ENCODE peak calls at places on chromosomes 4 and X, in four cellular contexts. One of them, this sample, is unnamed.

GRCh38 chr4:149110499-149110898 is 668.3 kb upstream of the NR3C2 start:
- DNase-seq in left lung: no peak
- DNase-seq in fibroblast of mammary gland: no peak
- DNase-seq in fibroblast of pulmonary artery: no peak
- DNase-seq in this sample: no peak

GRCh38 chr4:55609393-55609821 is 17.4 kb upstream of the PDCL2 start:
- DNase-seq in fibroblast of mammary gland: peak
- DNase-seq in left lung: no peak
- DNase-seq in fibroblast of pulmonary artery: peak
- DNase-seq in this sample: peak

GRCh38 chr4:169412046-169412445 is 141.3 kb upstream of the SH3RF1 start:
- DNase-seq in left lung: no peak
- DNase-seq in fibroblast of pulmonary artery: no peak
- DNase-seq in fibroblast of mammary gland: no peak
- DNase-seq in this sample: no peak

GRCh38 chr4:182306792-182307507 is 63.7 kb downstream of the TENM3 start:
- DNase-seq in left lung: no peak
- DNase-seq in fibroblast of pulmonary artery: no peak
- DNase-seq in fibroblast of mammary gland: peak
- DNase-seq in this sample: peak

GRCh38 chr4:118981839-118982381 is 93.3 kb downstream of the SYNPO2 start:
- DNase-seq in fibroblast of mammary gland: peak
- DNase-seq in left lung: peak
- DNase-seq in fibroblast of pulmonary artery: peak
- DNase-seq in this sample: peak

GRCh38 chr4:82230310-82230709 is 143.5 kb downstream of the HNRNPD start:
- DNase-seq in fibroblast of mammary gland: no peak
- DNase-seq in left lung: no peak
- DNase-seq in fibroblast of pulmonary artery: peak
- DNase-seq in this sample: no peak

GRCh38 chr4:7646384-7647061 is 211.8 kb upstream of the PSAPL1 start:
- DNase-seq in fibroblast of pulmonary artery: no peak
- DNase-seq in left lung: no peak
- DNase-seq in fibroblast of mammary gland: peak
- DNase-seq in this sample: peak

GRCh38 chr4:179595671-179596410 is 2153.6 kb upstream of the AGA start:
- DNase-seq in fibroblast of pulmonary artery: peak
- DNase-seq in fibroblast of mammary gland: peak
- DNase-seq in left lung: no peak
- DNase-seq in this sample: no peak

GRCh38 chrX:1531106-1531890 is 5.7 kb downstream of the P2RY8 start:
- DNase-seq in left lung: no peak
- DNase-seq in fibroblast of pulmonary artery: no peak
- DNase-seq in fibroblast of mammary gland: no peak
- DNase-seq in this sample: no peak

GRCh38 chr4:17781072-17781830 is at the start of gene FAM184B:
- DNase-seq in left lung: no peak
- DNase-seq in fibroblast of mammary gland: no peak
- DNase-seq in fibroblast of pulmonary artery: no peak
- DNase-seq in this sample: no peak

GRCh38 chr4:52234539-52235174 is 183.6 kb downstream of the SPATA18 start:
- DNase-seq in fibroblast of mammary gland: peak
- DNase-seq in fibroblast of pulmonary artery: peak
- DNase-seq in left lung: no peak
- DNase-seq in this sample: peak

GRCh38 chrX:139804482-139804881 is 96.5 kb upstream of the MCF2 start:
- DNase-seq in fibroblast of mammary gland: no peak
- DNase-seq in left lung: no peak
- DNase-seq in fibroblast of pulmonary artery: no peak
- DNase-seq in this sample: no peak

GRCh38 chr4:3607690-3608514 is 75.7 kb upstream of the LRPAP1 start:
- DNase-seq in left lung: no peak
- DNase-seq in fibroblast of mammary gland: no peak
- DNase-seq in fibroblast of pulmonary artery: no peak
- DNase-seq in this sample: no peak
- H3K4me3 ChIP-seq in left lung: no peak
- H3K4me3 ChIP-seq in fibroblast of mammary gland: no peak
- H3K4me3 ChIP-seq in fibroblast of pulmonary artery: no peak
- H3K4me3 ChIP-seq in this sample: no peak

GRCh38 chr4:99723555-99724450 is 66.2 kb upstream of the C4orf54 start:
- DNase-seq in fibroblast of pulmonary artery: peak
- DNase-seq in fibroblast of mammary gland: peak
- DNase-seq in left lung: peak
- DNase-seq in this sample: peak
- TF ChIP-seq CTCF in fibroblast of pulmonary artery: no peak
- TF ChIP-seq CTCF in fibroblast of mammary gland: peak
- TF ChIP-seq CTCF in left lung: no peak
- TF ChIP-seq CTCF in this sample: no peak

DNA sequence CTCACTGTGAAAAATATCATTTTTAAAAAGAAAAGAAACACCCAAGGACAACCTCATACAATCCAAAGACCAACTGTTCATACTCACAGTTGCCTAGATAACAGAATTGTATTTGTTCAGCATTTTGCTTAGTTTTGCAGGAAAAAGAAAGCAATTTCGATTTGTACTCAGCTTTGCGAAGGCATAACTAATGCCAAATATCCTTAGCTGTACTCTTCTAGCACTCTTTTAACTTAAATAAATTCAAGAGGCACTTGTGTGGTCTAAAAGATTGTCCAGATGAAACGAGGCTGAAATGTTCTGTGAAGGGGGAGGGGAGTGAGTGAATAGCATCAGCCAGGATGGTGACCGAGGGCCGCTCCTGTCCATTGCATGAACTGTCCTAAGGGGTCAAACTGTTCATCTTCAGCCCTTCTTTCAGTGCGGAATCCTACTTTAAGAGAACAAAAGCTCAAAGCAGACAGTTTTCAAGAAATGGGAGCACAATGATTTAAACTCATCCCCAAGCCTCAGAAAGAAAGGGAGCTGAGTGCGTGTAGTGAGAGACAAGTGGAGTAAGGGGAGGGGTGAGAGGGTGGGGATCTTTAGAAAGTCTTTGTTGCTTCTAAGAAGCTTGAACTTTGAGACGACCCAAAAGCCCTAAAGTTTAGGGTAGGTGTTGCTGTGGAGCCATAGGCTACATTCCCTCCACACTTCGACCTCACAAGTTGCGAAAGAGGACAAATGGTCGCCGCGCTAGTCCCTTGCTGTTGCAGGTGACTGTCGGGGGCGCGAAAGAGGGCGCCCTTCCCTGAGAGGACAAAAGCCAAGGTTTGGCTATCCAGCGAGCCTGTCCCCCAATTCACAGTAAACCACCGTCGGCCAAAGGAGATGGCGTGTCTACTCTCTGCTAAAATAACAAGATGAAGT is 4.0 kb upstream of the NEUROG2 start:
- DNase-seq in fibroblast of pulmonary artery: no peak
- DNase-seq in left lung: no peak
- DNase-seq in fibroblast of mammary gland: no peak
- DNase-seq in this sample: no peak
- H3K4me3 ChIP-seq in fibroblast of pulmonary artery: no peak
- H3K4me3 ChIP-seq in left lung: no peak
- H3K4me3 ChIP-seq in fibroblast of mammary gland: no peak
- H3K4me3 ChIP-seq in this sample: no peak

GRCh38 chr4:98932539-98932938 is 3.6 kb upstream of the EIF4E start:
- DNase-seq in fibroblast of pulmonary artery: peak
- DNase-seq in fibroblast of mammary gland: peak
- DNase-seq in left lung: no peak
- DNase-seq in this sample: peak

GRCh38 chr4:98930311-98930865 is 1.5 kb upstream of the EIF4E start:
- DNase-seq in fibroblast of mammary gland: peak
- DNase-seq in left lung: no peak
- DNase-seq in fibroblast of pulmonary artery: no peak
- DNase-seq in this sample: no peak

GRCh38 chr4:98929341-98930267 is 671 bp upstream of the EIF4E start:
- DNase-seq in left lung: peak
- DNase-seq in fibroblast of mammary gland: peak
- DNase-seq in fibroblast of pulmonary artery: peak
- DNase-seq in this sample: peak

GRCh38 chr4:98928131-98928504 is 815 bp downstream of the EIF4E start:
- DNase-seq in fibroblast of pulmonary artery: peak
- DNase-seq in left lung: peak
- DNase-seq in fibroblast of mammary gland: peak
- DNase-seq in this sample: peak

GRCh38 chr4:98928505-98929340 is at the start of gene EIF4E:
- DNase-seq in fibroblast of mammary gland: peak
- DNase-seq in left lung: peak
- DNase-seq in fibroblast of pulmonary artery: peak
- DNase-seq in this sample: peak
- TF ChIP-seq CTCF in fibroblast of mammary gland: peak
- TF ChIP-seq CTCF in left lung: peak
- TF ChIP-seq CTCF in fibroblast of pulmonary artery: peak
- TF ChIP-seq CTCF in this sample: peak

GRCh38 chrX:45619290-45619689 is 418.6 kb upstream of the DIPK2B start:
- DNase-seq in fibroblast of pulmonary artery: peak
- DNase-seq in left lung: no peak
- DNase-seq in fibroblast of mammary gland: peak
- DNase-seq in this sample: peak

DNA sequence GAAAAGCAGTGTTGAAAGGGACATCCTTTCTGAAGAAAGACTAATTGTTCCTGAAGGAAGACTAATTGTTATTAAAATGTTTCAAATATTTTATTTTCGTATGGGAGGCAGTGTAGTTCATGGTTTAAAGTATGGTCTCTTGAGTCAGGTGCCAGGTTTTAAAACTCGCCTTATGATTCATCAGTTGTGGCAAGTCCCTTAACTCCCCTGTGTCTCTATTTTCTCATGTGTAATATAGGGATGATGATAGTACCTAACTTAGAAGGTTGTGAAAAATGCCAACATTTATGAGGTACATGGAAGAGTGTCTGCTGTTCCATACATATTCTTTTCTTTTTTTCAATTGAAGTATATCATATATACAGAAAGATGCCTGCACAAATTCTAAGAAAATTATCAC is 414.2 kb upstream of the DIPK2B start:
- DNase-seq in fibroblast of pulmonary artery: no peak
- DNase-seq in fibroblast of mammary gland: peak
- DNase-seq in left lung: no peak
- DNase-seq in this sample: no peak
- H3K4me3 ChIP-seq in fibroblast of pulmonary artery: no peak
- H3K4me3 ChIP-seq in fibroblast of mammary gland: no peak
- H3K4me3 ChIP-seq in left lung: no peak
- H3K4me3 ChIP-seq in this sample: no peak

GRCh38 chr4:108834787-108835384 is 72.0 kb upstream of the ETNPPL start:
- DNase-seq in left lung: no peak
- DNase-seq in fibroblast of pulmonary artery: peak
- DNase-seq in fibroblast of mammary gland: peak
- DNase-seq in this sample: peak
- TF ChIP-seq CTCF in left lung: peak
- TF ChIP-seq CTCF in fibroblast of pulmonary artery: peak
- TF ChIP-seq CTCF in fibroblast of mammary gland: peak
- TF ChIP-seq CTCF in this sample: peak

GRCh38 chr4:104906274-104906673 is 240.4 kb upstream of the TET2 start:
- DNase-seq in fibroblast of mammary gland: no peak
- DNase-seq in left lung: no peak
- DNase-seq in fibroblast of pulmonary artery: no peak
- DNase-seq in this sample: no peak

GRCh38 chr4:104905546-104905945 is 241.1 kb upstream of the TET2 start:
- DNase-seq in fibroblast of pulmonary artery: no peak
- DNase-seq in left lung: no peak
- DNase-seq in fibroblast of mammary gland: no peak
- DNase-seq in this sample: no peak

GRCh38 chr4:104909376-104909775 is 237.3 kb upstream of the TET2 start:
- DNase-seq in fibroblast of pulmonary artery: no peak
- DNase-seq in fibroblast of mammary gland: no peak
- DNase-seq in left lung: no peak
- DNase-seq in this sample: no peak

GRCh38 chr4:104907074-104907649 is 239.5 kb upstream of the TET2 start:
- DNase-seq in left lung: no peak
- DNase-seq in fibroblast of pulmonary artery: no peak
- DNase-seq in fibroblast of mammary gland: no peak
- DNase-seq in this sample: no peak

DNA sequence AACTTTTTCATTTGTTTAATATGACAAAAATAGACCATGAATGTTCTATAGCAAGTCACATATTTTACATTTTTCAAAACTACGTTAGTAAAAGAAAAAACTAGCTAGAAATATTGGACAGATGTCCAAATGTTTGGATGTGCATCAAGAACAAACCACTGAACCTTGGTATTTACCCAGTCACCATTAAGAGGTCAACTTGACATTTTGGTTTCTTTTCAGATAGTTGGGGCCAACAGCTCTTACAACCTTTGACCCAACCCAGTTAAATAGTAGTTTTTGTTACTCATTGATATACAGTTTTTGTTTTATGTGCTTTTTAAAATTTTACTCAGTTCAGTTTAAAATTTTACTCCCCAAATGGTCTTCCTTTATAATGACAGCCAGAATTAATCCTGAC is 238.7 kb upstream of the TET2 start:
- DNase-seq in fibroblast of pulmonary artery: no peak
- DNase-seq in fibroblast of mammary gland: no peak
- DNase-seq in left lung: no peak
- DNase-seq in this sample: no peak
- H3K4me3 ChIP-seq in fibroblast of pulmonary artery: no peak
- H3K4me3 ChIP-seq in fibroblast of mammary gland: no peak
- H3K4me3 ChIP-seq in left lung: no peak
- H3K4me3 ChIP-seq in this sample: no peak

DNA sequence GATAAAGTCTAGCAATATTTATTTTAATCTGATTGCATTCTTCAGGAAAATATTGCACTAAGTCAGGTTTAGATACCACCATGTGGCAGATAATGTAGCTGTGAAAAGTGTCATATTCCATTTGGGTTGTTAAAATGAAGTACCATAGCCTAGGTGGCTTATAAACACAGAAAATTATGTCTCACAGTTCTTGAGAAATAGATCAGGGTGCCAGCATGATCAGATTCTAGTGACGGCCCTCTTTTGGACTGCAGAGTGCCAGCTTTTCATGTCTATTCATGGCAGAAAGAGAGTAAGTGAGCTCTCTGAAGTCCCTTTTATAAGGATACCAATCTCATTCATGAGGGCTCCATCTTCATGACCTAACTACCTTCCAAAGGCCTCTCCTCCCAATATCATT is 5.5 kb upstream of the ADGRL3 start:
- DNase-seq in fibroblast of mammary gland: no peak
- DNase-seq in left lung: no peak
- DNase-seq in fibroblast of pulmonary artery: no peak
- DNase-seq in this sample: no peak
- TF ChIP-seq CTCF in fibroblast of mammary gland: no peak
- TF ChIP-seq CTCF in left lung: no peak
- TF ChIP-seq CTCF in fibroblast of pulmonary artery: no peak
- TF ChIP-seq CTCF in this sample: no peak

GRCh38 chr4:5894266-5894665 is 1.4 kb upstream of the CRMP1 start:
- DNase-seq in left lung: no peak
- DNase-seq in fibroblast of mammary gland: no peak
- DNase-seq in fibroblast of pulmonary artery: no peak
- DNase-seq in this sample: no peak

GRCh38 chr4:5893591-5893990 is 705 bp upstream of the CRMP1 start:
- DNase-seq in fibroblast of mammary gland: no peak
- DNase-seq in fibroblast of pulmonary artery: no peak
- DNase-seq in left lung: no peak
- DNase-seq in this sample: no peak

GRCh38 chr4:5891563-5892320 is 1.1 kb downstream of the CRMP1 start:
- DNase-seq in fibroblast of pulmonary artery: no peak
- DNase-seq in fibroblast of mammary gland: no peak
- DNase-seq in left lung: no peak
- DNase-seq in this sample: no peak

GRCh38 chr4:5893013-5893580 is at the start of gene CRMP1:
- DNase-seq in fibroblast of pulmonary artery: no peak
- DNase-seq in left lung: no peak
- DNase-seq in fibroblast of mammary gland: no peak
- DNase-seq in this sample: no peak

GRCh38 chr4:5892321-5893012 is 419 bp downstream of the CRMP1 start:
- DNase-seq in fibroblast of pulmonary artery: no peak
- DNase-seq in fibroblast of mammary gland: no peak
- DNase-seq in left lung: no peak
- DNase-seq in this sample: no peak
- H3K4me3 ChIP-seq in fibroblast of pulmonary artery: no peak
- H3K4me3 ChIP-seq in fibroblast of mammary gland: no peak
- H3K4me3 ChIP-seq in left lung: no peak
- H3K4me3 ChIP-seq in this sample: no peak

This sample was measured in AG10803.